ENCODE peak calls at places on chromosomes 11 and 22, in six cellular contexts. O is ovary, E is neural progenitor cell, H is heart left ventricle, M is coronary artery, Z is IMR-90. T is an unnamed sample.

GRCh38 chr22:18056161-18056666 is 21.6 kb upstream of the PEX26 start:
- DNase-seq in M (no peak), O (no peak), Z (peak; percentile 76), E (no peak), H (no peak), T (no peak)

GRCh38 chr11:70233511-70233919 is 30.4 kb downstream of the FADD start:
- DNase-seq in M (no peak), O (no peak), H (no peak), E (no peak), Z (peak; percentile 91), T (no peak)

GRCh38 chr11:102560555-102561011 is 30.0 kb upstream of the MMP7 start:
- DNase-seq in Z (peak; percentile 52), E (no peak), O (no peak), H (no peak), M (no peak), T (no peak)

GRCh38 chr11:62034045-62034355 is 66.6 kb upstream of the FTH1 start:
- DNase-seq in M (no peak), Z (no peak), E (no peak), O (no peak), H (no peak), T (no peak)

GRCh38 chr11:8610532-8611116 is 16.6 kb upstream of the STK33 start:
- DNase-seq in M (no peak), H (no peak), Z (no peak), O (no peak), E (no peak), T (no peak)

GRCh38 chr11:118610220-118610772 is 2.9 kb downstream of the PHLDB1 start:
- DNase-seq in Z (no peak), M (no peak), E (peak; percentile 47), O (no peak), H (no peak), T (no peak)

GRCh38 chr22:33105501-33105911 is 47.3 kb upstream of the SYN3 start:
- DNase-seq in M (no peak), H (no peak), Z (peak; percentile 28), E (no peak), O (no peak), T (peak; percentile 17)

GRCh38 chr22:29820941-29821789 is 16.9 kb downstream of the ASCC2 start:
- DNase-seq in H (peak; percentile 88), E (no peak), M (peak; percentile 87), O (peak; percentile 36), Z (peak; percentile 98), T (peak; percentile 100)

GRCh38 chr22:30015229-30015797 is 65.0 kb upstream of the HORMAD2 start:
- DNase-seq in M (no peak), H (no peak), Z (peak; percentile 60), O (no peak), E (no peak), T (no peak)

GRCh38 chr11:16791494-16791961 is 53.1 kb downstream of the C11orf58 start:
- DNase-seq in M (no peak), Z (peak; percentile 95), E (no peak), O (no peak), H (no peak), T (peak; percentile 96)

GRCh38 chr11:27717801-27718229 is 17.6 kb upstream of the BDNF start:
- DNase-seq in E (peak; percentile 44), H (no peak), M (no peak), Z (no peak), O (no peak), T (no peak)

GRCh38 chr11:24234822-24235508 is 261.9 kb upstream of the LUZP2 start:
- DNase-seq in M (no peak), H (no peak), Z (peak; percentile 79), E (peak; percentile 53), O (no peak), T (peak; percentile 75)

GRCh38 chr22:46941958-46942815 is 179.7 kb downstream of the TBC1D22A start:
- DNase-seq in H (peak; percentile 69), Z (peak; percentile 13), E (no peak), M (no peak), O (no peak), T (no peak)

GRCh38 chr11:83033972-83034672 is 37.6 kb downstream of the RAB30 start:
- DNase-seq in E (peak; percentile 35), Z (peak; percentile 71), H (no peak), O (peak; percentile 63), M (no peak), T (peak; percentile 45)

GRCh38 chr22:46537221-46537945 is at the start of gene CELSR1:
- DNase-seq in Z (peak; percentile 11), O (no peak), H (no peak), E (peak; percentile 87), M (no peak), T (peak; percentile 40)

GRCh38 chr11:45259607-45260006 is 26.5 kb downstream of the SYT13 start:
- DNase-seq in H (no peak), M (no peak), E (no peak), O (no peak), Z (no peak), T (no peak)

DNA sequence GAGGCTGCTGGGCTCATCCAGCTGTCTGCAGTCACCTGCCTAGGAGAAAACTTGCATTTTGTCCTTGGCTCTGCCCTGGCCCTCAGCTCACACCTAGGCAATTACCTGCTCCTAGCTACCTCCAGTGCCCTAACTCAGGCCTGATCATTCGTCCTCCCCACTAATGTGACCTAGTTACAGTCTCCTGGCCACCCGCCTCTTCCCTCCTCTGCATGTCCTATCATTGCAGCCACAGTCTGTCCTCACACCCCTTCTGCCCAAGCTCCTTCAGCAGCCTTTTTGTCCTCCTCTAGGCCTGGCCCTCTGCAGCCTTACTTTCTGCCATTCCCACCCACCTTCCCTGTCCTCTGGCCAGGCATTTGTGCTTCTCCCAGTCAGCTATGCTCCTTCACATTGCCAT is 17.7 kb upstream of the CCDC134 start:
- DNase-seq in M (no peak), E (no peak), H (no peak), O (no peak), Z (no peak), T (no peak)
- H3K27ac ChIP-seq in M (no peak overlapping the region), E (no peak overlapping the region), H (no peak overlapping the region), O (no peak overlapping the region), Z (no peak overlapping the region), T (no peak overlapping the region)

DNA sequence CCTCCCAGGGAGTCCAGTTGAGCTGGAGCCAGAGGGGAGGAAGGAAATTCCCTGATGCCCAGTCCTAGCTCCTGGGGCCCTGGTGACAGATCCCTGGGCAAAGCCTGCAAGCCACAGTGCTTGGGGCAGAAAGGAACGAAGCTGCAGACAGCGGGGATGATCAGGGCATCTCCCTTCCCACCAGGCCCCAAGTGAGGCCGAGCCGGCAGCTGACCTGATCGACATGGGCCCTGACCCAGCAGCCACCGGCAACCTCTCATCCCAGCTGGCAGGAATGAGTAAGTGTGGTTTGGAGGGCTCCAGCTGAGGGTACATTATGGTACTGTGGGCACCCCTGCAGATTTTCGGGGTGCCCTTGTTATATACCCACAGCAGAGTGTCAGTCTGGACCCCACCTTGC is 33.5 kb downstream of the TOM1 start:
- DNase-seq in Z (no peak), M (no peak), H (peak; percentile 15), O (no peak), E (no peak), T (no peak)
- H3K27ac ChIP-seq in Z (no peak overlapping the region), M (no peak overlapping the region), H (peak overlapping the region; percentile 79), O (no peak overlapping the region), E (no peak overlapping the region), T (peak overlapping the region; percentile 83)

GRCh38 chr22:20798974-20799373 is 25.1 kb downstream of the SERPIND1 start:
- DNase-seq in H (no peak), Z (no peak), E (no peak), M (no peak), O (no peak), T (no peak)
- H3K27ac ChIP-seq in H (no peak overlapping the region), Z (no peak overlapping the region), E (no peak overlapping the region), M (no peak overlapping the region), O (no peak overlapping the region), T (no peak overlapping the region)

GRCh38 chr11:123233280-123233977 is 38.4 kb upstream of the CLMP start:
- DNase-seq in E (no peak), Z (no peak), H (no peak), O (no peak), M (no peak), T (no peak)
- H3K27ac ChIP-seq in E (no peak overlapping the region), Z (peak overlapping the region; percentile 49), H (no peak overlapping the region), O (no peak overlapping the region), M (no peak overlapping the region), T (peak overlapping the region; percentile 52)

GRCh38 chr22:37747090-37747714 is 50.4 kb downstream of the TRIOBP start:
- DNase-seq in M (no peak), Z (peak; percentile 66), H (peak; percentile 68), O (peak; percentile 47), E (peak; percentile 31), T (no peak)
- H3K27ac ChIP-seq in M (peak overlapping the region; percentile 94), Z (peak overlapping the region; percentile 100), H (peak overlapping the region; percentile 97), O (peak overlapping the region; percentile 78), E (no peak overlapping the region), T (peak overlapping the region; percentile 84)

GRCh38 chr11:75945925-75946324 is 130.9 kb downstream of the UVRAG start:
- DNase-seq in E (no peak), M (no peak), Z (no peak), H (no peak), O (no peak), T (no peak)

GRCh38 chr11:75938543-75938942 is 123.5 kb downstream of the UVRAG start:
- DNase-seq in H (no peak), E (no peak), Z (peak; percentile 45), O (no peak), M (no peak), T (no peak)

GRCh38 chr11:75934851-75935250 is 119.8 kb downstream of the UVRAG start:
- DNase-seq in H (no peak), Z (no peak), O (no peak), M (no peak), E (no peak), T (no peak)

GRCh38 chr11:75944515-75944914 is 129.5 kb downstream of the UVRAG start:
- DNase-seq in H (no peak), M (no peak), E (no peak), Z (no peak), O (no peak), T (no peak)

DNA sequence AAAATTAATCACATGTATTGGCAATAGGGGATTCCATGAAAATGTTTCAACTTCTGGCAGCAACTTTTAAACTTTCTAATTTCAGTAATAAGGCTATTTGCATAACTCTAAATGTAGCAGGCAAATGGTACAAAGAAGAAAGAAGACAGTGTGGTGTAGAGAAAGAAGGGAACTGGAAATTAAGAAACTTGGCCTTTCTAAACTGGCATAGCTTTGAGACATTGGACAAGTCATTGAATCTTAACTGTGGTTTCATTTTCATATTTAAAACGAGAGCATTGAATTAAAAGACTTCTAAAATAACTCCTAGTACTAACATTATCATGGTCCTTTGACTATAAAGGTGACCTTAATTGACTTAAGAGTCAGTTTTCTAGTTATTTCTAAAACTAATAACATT is 125.0 kb downstream of the UVRAG start:
- DNase-seq in Z (no peak), E (no peak), M (no peak), H (no peak), O (no peak), T (no peak)
- H3K27ac ChIP-seq in Z (no peak overlapping the region), E (no peak overlapping the region), M (no peak overlapping the region), H (no peak overlapping the region), O (no peak overlapping the region), T (no peak overlapping the region)

GRCh38 chr22:24291538-24292201 is 21.0 kb downstream of the SPECC1L start:
- DNase-seq in M (no peak), O (no peak), E (no peak), Z (no peak), H (no peak), T (no peak)
- H3K27ac ChIP-seq in M (peak overlapping the region; percentile 87), O (no peak overlapping the region), E (no peak overlapping the region), Z (no peak overlapping the region), H (peak overlapping the region; percentile 68), T (no peak overlapping the region)

GRCh38 chr11:122632178-122632824 is 23.2 kb upstream of the UBASH3B start:
- DNase-seq in O (no peak), H (no peak), M (no peak), E (no peak), Z (no peak), T (no peak)
- H3K27ac ChIP-seq in O (no peak overlapping the region), H (no peak overlapping the region), M (no peak overlapping the region), E (no peak overlapping the region), Z (peak overlapping the region; percentile 5), T (no peak overlapping the region)

T was measured in cardiac muscle cell.